ENCODE peak calls at places on chromosome 11, in eight cellular contexts. U is neural progenitor cell, L is SK-N-SH, Y is hepatocyte, R is OCI-LY7, H is GM23338, P is PC-3, B is MM.1S. I is an unnamed sample.

GRCh38 chr11:65651589-65652510 is 10.9 kb downstream of the RELA start:
- DNase-seq in H (peak), U (no peak), R (no peak), P (peak), L (no peak), B (no peak), Y (peak), I (no peak)

GRCh38 chr11:23540101-23540561 is 679.9 kb upstream of the CCDC179 start:
- DNase-seq in Y (peak), B (peak), L (peak), H (peak), P (peak), U (peak), R (peak), I (no peak)

GRCh38 chr11:11407738-11408084 is 54.7 kb upstream of the CSNK2A3 start:
- DNase-seq in H (no peak), L (no peak), U (no peak), Y (no peak), B (no peak), R (no peak), P (no peak), I (no peak)

GRCh38 chr11:118374729-118375128 is 15.3 kb downstream of the UBE4A start:
- DNase-seq in Y (no peak), R (no peak), L (no peak), H (no peak), U (no peak), P (no peak), B (no peak), I (no peak)

GRCh38 chr11:69588270-69588669 is 52.7 kb upstream of the CCND1 start:
- DNase-seq in R (no peak), L (no peak), H (peak), B (no peak), P (peak), Y (no peak), U (no peak), I (peak)

GRCh38 chr11:36009469-36009868 is 65.6 kb downstream of the LDLRAD3 start:
- DNase-seq in L (no peak), H (no peak), Y (no peak), B (no peak), U (no peak), R (no peak), P (peak), I (no peak)

GRCh38 chr11:65554057-65554818 is 3.9 kb downstream of the LTBP3 start:
- DNase-seq in R (no peak), B (no peak), P (no peak), U (no peak), Y (no peak), L (no peak), H (no peak), I (no peak)

GRCh38 chr11:67572747-67573419 is 10.7 kb upstream of the GSTP1 start:
- DNase-seq in Y (peak), R (peak), B (peak), L (peak), H (peak), U (peak), P (peak), I (peak)

GRCh38 chr11:125229006-125229405 is 64.5 kb downstream of the PKNOX2 start:
- DNase-seq in B (no peak), P (no peak), H (peak), Y (no peak), R (no peak), L (no peak), U (no peak), I (no peak)

GRCh38 chr11:110491577-110492352 is 62.0 kb downstream of the FDX1 start:
- DNase-seq in P (no peak), L (no peak), Y (peak), U (no peak), R (no peak), H (no peak), B (no peak), I (no peak)

GRCh38 chr11:86183694-86184093 is 60.9 kb upstream of the EED start:
- DNase-seq in B (peak), R (no peak), P (no peak), H (no peak), Y (peak), L (no peak), U (no peak), I (no peak)

GRCh38 chr11:9600166-9600565 is 26.7 kb downstream of the WEE1 start:
- DNase-seq in R (no peak), U (no peak), L (no peak), H (no peak), P (no peak), B (no peak), Y (no peak), I (no peak)

GRCh38 chr11:75426720-75427086 is 6.3 kb downstream of the KLHL35 start:
- DNase-seq in P (no peak), U (no peak), H (no peak), L (no peak), Y (no peak), R (no peak), B (no peak), I (no peak)

GRCh38 chr11:113446112-113446511 is 29.1 kb downstream of the DRD2 start:
- DNase-seq in U (no peak), L (no peak), P (peak), R (no peak), Y (peak), H (no peak), B (no peak), I (no peak)

GRCh38 chr11:11966354-11966741 is 42.1 kb downstream of the DKK3 start:
- DNase-seq in R (no peak), P (no peak), H (no peak), L (no peak), Y (no peak), U (no peak), B (no peak), I (no peak)

GRCh38 chr11:26442131-26442530 is 110.2 kb downstream of the ANO3 start:
- DNase-seq in P (peak), L (no peak), R (no peak), H (no peak), U (no peak), B (no peak), Y (no peak), I (no peak)

GRCh38 chr11:69276165-69276564 is 17.8 kb upstream of the MYEOV start:
- DNase-seq in P (no peak), R (no peak), H (no peak), L (no peak), U (no peak), Y (no peak), B (no peak), I (no peak)

GRCh38 chr11:27409742-27410141 is 46.7 kb upstream of the CCDC34 start:
- DNase-seq in L (no peak), H (no peak), P (no peak), B (no peak), U (no peak), R (no peak), Y (no peak), I (no peak)

GRCh38 chr11:72102162-72102561 is 935 bp downstream of the LAMTOR1 start:
- DNase-seq in R (no peak), H (no peak), P (no peak), B (no peak), U (no peak), L (no peak), Y (no peak), I (no peak)

GRCh38 chr11:69074786-69075185 is 26.1 kb downstream of the TPCN2 start:
- DNase-seq in L (no peak), H (no peak), U (no peak), B (no peak), Y (no peak), P (no peak), R (no peak), I (no peak)

GRCh38 chr11:34468209-34468841 is 29.6 kb downstream of the CAT start:
- DNase-seq in Y (peak), B (peak), R (peak), L (peak), U (peak), H (peak), P (peak), I (peak)

GRCh38 chr11:119110439-119110838 is 3.3 kb downstream of the C2CD2L start:
- DNase-seq in R (no peak), B (no peak), H (peak), U (no peak), Y (no peak), P (no peak), L (no peak), I (no peak)

GRCh38 chr11:75820636-75821035 is 5.6 kb downstream of the UVRAG start:
- DNase-seq in Y (no peak), B (no peak), R (no peak), L (no peak), H (no peak), U (no peak), P (peak), I (no peak)

GRCh38 chr11:121722431-121723256 is 269.9 kb upstream of the SORL1-AS1 start:
- DNase-seq in R (no peak), Y (peak), P (peak), B (no peak), H (peak), L (peak), U (peak), I (no peak)

GRCh38 chr11:126722956-126723664 is 277.5 kb downstream of the KIRREL3 start:
- DNase-seq in R (no peak), L (no peak), P (no peak), Y (no peak), H (no peak), B (no peak), U (no peak), I (no peak)

GRCh38 chr11:120877746-120878365 is 146.0 kb upstream of the TBCEL start:
- DNase-seq in U (no peak), Y (no peak), P (no peak), L (no peak), R (no peak), H (no peak), B (no peak), I (no peak)

GRCh38 chr11:45053736-45054446 is 92.5 kb upstream of the PRDM11 start:
- DNase-seq in Y (no peak), P (no peak), L (no peak), B (no peak), U (no peak), R (no peak), H (no peak), I (no peak)

GRCh38 chr11:65496304-65497140 is 2.3 kb upstream of the MALAT1 start:
- DNase-seq in R (no peak), B (no peak), U (no peak), H (no peak), L (no peak), P (no peak), Y (peak), I (no peak)

GRCh38 chr11:60840711-60841430 is 1.0 kb upstream of the CCDC86 start:
- DNase-seq in P (peak), L (no peak), U (no peak), Y (no peak), R (no peak), H (no peak), B (peak), I (no peak)

GRCh38 chr11:20342347-20343279 is 20.9 kb upstream of the HTATIP2 start:
- DNase-seq in H (peak), L (no peak), U (peak), R (no peak), P (no peak), Y (peak), B (no peak), I (no peak)

GRCh38 chr11:132043714-132044113 is 673.3 kb downstream of the NTM start:
- DNase-seq in B (no peak), H (no peak), Y (no peak), U (no peak), L (no peak), R (no peak), P (no peak), I (no peak)
- TF ChIP-seq EZH2phosphoT487 in B (no peak), H (no peak), Y (no peak), U (no peak), L (no peak), R (no peak), P (no peak), I (no peak)

DNA sequence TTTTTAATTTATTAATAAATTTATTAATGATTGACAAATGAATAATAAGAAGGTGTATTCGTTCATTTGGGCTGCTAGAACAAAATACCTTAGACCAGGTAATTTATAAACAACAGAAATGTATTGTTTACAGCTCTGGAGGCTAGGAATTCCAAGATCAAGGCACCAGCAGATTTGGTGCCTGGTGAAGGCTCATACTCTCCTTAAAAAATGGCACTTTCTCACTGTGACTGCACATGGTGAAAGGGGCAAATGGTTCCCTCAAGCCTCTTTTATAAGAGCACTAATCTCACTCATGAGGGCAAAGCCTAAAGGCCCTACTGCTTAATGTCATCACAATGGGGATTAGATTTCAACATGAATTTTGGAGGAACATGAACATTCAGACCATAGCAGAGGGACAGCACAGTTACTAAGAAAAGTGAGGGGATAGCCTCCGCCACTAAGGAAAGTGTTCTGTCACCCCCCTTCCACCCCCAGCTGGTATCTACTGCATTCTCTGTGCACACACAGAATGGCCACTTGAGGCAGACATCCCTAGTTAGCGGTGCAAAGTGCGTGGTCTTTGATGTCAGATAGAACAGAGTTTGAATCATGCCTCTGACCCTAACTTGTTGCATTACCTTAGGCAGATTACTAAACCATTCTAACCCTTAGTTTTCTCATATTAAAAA is 47.2 kb upstream of the CEP295 start:
- DNase-seq in R (peak), B (no peak), Y (no peak), U (peak), H (peak), L (peak), P (no peak), I (peak)
- TF ChIP-seq CTCF in R (peak), B (peak), Y (no peak), U (peak), H (peak), L (peak), P (peak), I (no peak)

GRCh38 chr11:61976813-61977475 is 9.5 kb upstream of the FTH1 start:
- DNase-seq in H (no peak), L (no peak), P (no peak), R (no peak), U (no peak), B (no peak), Y (no peak), I (no peak)
- TF ChIP-seq EZH2phosphoT487 in H (no peak), L (no peak), P (no peak), R (no peak), U (no peak), B (no peak), Y (no peak), I (no peak)

GRCh38 chr11:102389253-102389652 is 42.2 kb downstream of the BIRC2 start:
- DNase-seq in B (no peak), U (no peak), H (no peak), Y (no peak), P (peak), R (no peak), L (no peak), I (no peak)
- TF ChIP-seq CTCF in B (no peak), U (no peak), H (no peak), Y (no peak), P (no peak), R (no peak), L (no peak), I (no peak)

DNA sequence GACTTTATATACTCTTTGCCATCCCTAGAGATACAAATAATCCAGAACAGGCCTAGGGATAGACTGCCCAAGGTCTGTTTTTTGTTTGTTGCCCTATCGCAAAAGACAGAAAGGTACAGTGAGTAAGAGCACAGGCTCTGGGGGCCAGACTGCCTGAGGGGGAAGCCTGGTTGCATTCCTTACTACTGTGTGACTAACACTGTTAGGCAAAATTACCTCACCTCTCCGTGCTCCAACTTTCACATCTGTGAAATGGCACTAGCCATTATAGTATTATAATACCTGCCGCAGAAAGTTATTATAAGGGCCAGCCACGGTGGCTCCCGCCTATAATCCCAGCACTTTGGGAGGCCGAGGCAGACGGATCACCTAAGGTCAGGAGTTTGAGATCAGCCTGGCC is 14.5 kb downstream of the SLC35F2 start:
- DNase-seq in R (no peak), Y (no peak), H (no peak), L (no peak), P (peak), B (no peak), U (no peak), I (no peak)
- TF ChIP-seq EZH2phosphoT487 in R (no peak), Y (no peak), H (no peak), L (no peak), P (no peak), B (no peak), U (no peak), I (no peak)

I was measured in HCT116.